ENCODE peak calls at places on chromosomes 6 and 20, in seven cellular contexts. K, X, W, U, A, H and L are unnamed samples.

GRCh38 chr6:123850555-123850954 is 46.9 kb downstream of the NKAIN2 start:
- DNase-seq in K (no peak), X (no peak), W (no peak), U (no peak), A (no peak), H (no peak), L (no peak)

GRCh38 chr20:19909696-19910095 is 107.5 kb upstream of the NAA20 start:
- DNase-seq in K (no peak), X (no peak), W (no peak), U (no peak), A (no peak), H (peak), L (no peak)

GRCh38 chr6:164185342-164185920 is 770.9 kb downstream of the QKI start:
- DNase-seq in K (no peak), X (no peak), W (no peak), U (no peak), A (no peak), H (no peak), L (no peak)

GRCh38 chr6:101700655-101701054 is 307.1 kb downstream of the GRIK2 start:
- DNase-seq in K (no peak), X (no peak), W (no peak), U (no peak), A (no peak), H (no peak), L (no peak)

GRCh38 chr6:81531869-81532561 is 220.5 kb downstream of the TENT5A start:
- DNase-seq in K (no peak), X (no peak), W (no peak), U (no peak), A (no peak), H (no peak), L (no peak)

GRCh38 chr6:72533601-72534000 is 88.3 kb upstream of the KCNQ5 start:
- DNase-seq in K (peak), X (peak), W (no peak), U (no peak), A (no peak), H (peak), L (no peak)

GRCh38 chr6:6890400-6890858 is 217.3 kb upstream of the RREB1 start:
- DNase-seq in K (peak), X (no peak), W (no peak), U (no peak), A (peak), H (peak), L (no peak)

GRCh38 chr6:134249412-134249758 is 68.5 kb downstream of the SGK1 start:
- DNase-seq in K (no peak), X (no peak), W (no peak), U (no peak), A (no peak), H (no peak), L (no peak)

GRCh38 chr20:46122516-46123481 is 4.7 kb downstream of the CD40 start:
- DNase-seq in K (no peak), X (no peak), W (no peak), U (no peak), A (no peak), H (no peak), L (no peak)

GRCh38 chr6:53432318-53433161 is 83.8 kb upstream of the ELOVL5 start:
- DNase-seq in K (peak), X (peak), W (no peak), U (no peak), A (no peak), H (peak), L (no peak)

GRCh38 chr6:110897433-110897832 is 22.8 kb downstream of the AMD1 start:
- DNase-seq in K (no peak), X (peak), W (no peak), U (no peak), A (no peak), H (no peak), L (no peak)

GRCh38 chr20:25859649-25860530 is 163.2 kb upstream of the ZNF337 start:
- DNase-seq in K (peak), X (peak), W (no peak), U (peak), A (peak), H (peak), L (no peak)

GRCh38 chr6:118319890-118320289 is 228.2 kb upstream of the PLN start:
- DNase-seq in K (no peak), X (no peak), W (no peak), U (no peak), A (no peak), H (no peak), L (no peak)

GRCh38 chr6:39823187-39823815 is 31.1 kb downstream of the DAAM2 start:
- DNase-seq in K (no peak), X (no peak), W (no peak), U (no peak), A (no peak), H (no peak), L (no peak)

GRCh38 chr6:108763931-108764579 is 84.2 kb upstream of the ARMC2 start:
- DNase-seq in K (no peak), X (no peak), W (no peak), U (no peak), A (no peak), H (no peak), L (no peak)

GRCh38 chr6:146545608-146546007 is 2.0 kb downstream of the RAB32 start:
- DNase-seq in K (peak), X (peak), W (no peak), U (no peak), A (no peak), H (peak), L (no peak)

GRCh38 chr6:119233327-119233984 is 116.1 kb downstream of the MAN1A1 start:
- DNase-seq in K (no peak), X (no peak), W (no peak), U (no peak), A (no peak), H (no peak), L (no peak)

GRCh38 chr6:151018911-151019795 is 153.7 kb downstream of the MTHFD1L start:
- DNase-seq in K (no peak), X (no peak), W (no peak), U (no peak), A (peak), H (no peak), L (no peak)

GRCh38 chr20:19780261-19780660 is 22.2 kb downstream of the RIN2 start:
- DNase-seq in K (no peak), X (no peak), W (no peak), U (no peak), A (no peak), H (no peak), L (no peak)

GRCh38 chr6:124655856-124656255 is 306.4 kb upstream of the RNF217 start:
- DNase-seq in K (no peak), X (no peak), W (no peak), U (no peak), A (no peak), H (no peak), L (no peak)

GRCh38 chr6:83862776-83863471 is 3.4 kb downstream of the CYB5R4 start:
- DNase-seq in K (no peak), X (peak), W (no peak), U (no peak), A (no peak), H (no peak), L (no peak)

GRCh38 chr6:127342296-127342945 is 988 bp downstream of the ECHDC1 start:
- DNase-seq in K (peak), X (peak), W (no peak), U (no peak), A (no peak), H (peak), L (no peak)

GRCh38 chr6:52576392-52577021 is 353 bp downstream of the TRAM2 start:
- DNase-seq in K (peak), X (peak), W (peak), U (peak), A (peak), H (peak), L (no peak)

GRCh38 chr20:48295445-48295903 is 510.2 kb upstream of the SULF2 start:
- DNase-seq in K (peak), X (peak), W (no peak), U (no peak), A (no peak), H (peak), L (no peak)

GRCh38 chr20:62117362-62117646 is 5.0 kb upstream of the LSM14B start:
- DNase-seq in K (no peak), X (no peak), W (no peak), U (no peak), A (no peak), H (peak), L (no peak)

GRCh38 chr6:163797313-163797712 is 382.8 kb downstream of the QKI start:
- DNase-seq in K (no peak), X (no peak), W (no peak), U (no peak), A (no peak), H (peak), L (no peak)

GRCh38 chr6:159819932-159820640 is 20.0 kb downstream of the PNLDC1 start:
- DNase-seq in K (no peak), X (no peak), W (no peak), U (peak), A (no peak), H (no peak), L (peak)

GRCh38 chr6:156953478-156954146 is 176.4 kb downstream of the ARID1B start:
- DNase-seq in K (peak), X (peak), W (no peak), U (peak), A (no peak), H (peak), L (no peak)

GRCh38 chr6:73656501-73657145 is 2.8 kb upstream of the SLC17A5 start:
- DNase-seq in K (no peak), X (no peak), W (no peak), U (no peak), A (no peak), H (no peak), L (no peak)

GRCh38 chr20:49245921-49246740 is 26.9 kb downstream of the DDX27 start:
- DNase-seq in K (peak), X (peak), W (no peak), U (no peak), A (no peak), H (peak), L (no peak)

GRCh38 chr6:116221067-116221466 is 32.8 kb downstream of the TSPYL4 start:
- DNase-seq in K (no peak), X (peak), W (no peak), U (no peak), A (no peak), H (peak), L (no peak)

GRCh38 chr6:140921366-140922226 is 1211.1 kb upstream of the GJE1 start:
- DNase-seq in K (peak), X (peak), W (no peak), U (no peak), A (no peak), H (peak), L (no peak)

GRCh38 chr6:145633981-145634627 is 101.2 kb downstream of the EPM2A start:
- DNase-seq in K (peak), X (peak), W (peak), U (peak), A (peak), H (peak), L (peak)